ENCODE peak calls at places on chromosomes 11 and 22, in seven cellular contexts. W is neuronal stem cell, P is HEK293T, G is EL, T is NCI-H2171 treated with DMSO at 0.1 percent for 48 hours, Z is lower lobe of right lung, C is foreskin fibroblast. Y is an unnamed sample.

GRCh38 chr11:11706022-11706421 is 84.2 kb upstream of the GALNT18 start:
- DNase-seq in C (peak; percentile 1), Z (no peak), P (peak; percentile 10), G (peak; percentile 6), W (no peak), T (peak; percentile 28), Y (no peak)

GRCh38 chr11:68678031-68678441 is 6.3 kb upstream of the GAL start:
- DNase-seq in T (no peak), G (no peak), Z (no peak), P (no peak), C (no peak), W (no peak), Y (no peak)

GRCh38 chr11:125463590-125464265 is 32.3 kb downstream of the FEZ1 start:
- DNase-seq in G (no peak), W (no peak), C (no peak), Z (no peak), T (no peak), P (no peak), Y (no peak)

GRCh38 chr11:134476435-134477021 is 64.5 kb upstream of the B3GAT1 start:
- DNase-seq in Z (no peak), W (peak; percentile 62), P (peak; percentile 33), T (no peak), C (no peak), G (no peak), Y (no peak)

GRCh38 chr11:93652161-93652597 is 9.3 kb upstream of the CEP295 start:
- DNase-seq in Z (no peak), G (peak; percentile 56), W (peak; percentile 41), T (peak; percentile 22), P (peak; percentile 49), C (peak; percentile 14), Y (no peak)

GRCh38 chr22:38718414-38718813 is 12.7 kb downstream of the GTPBP1 start:
- DNase-seq in C (peak; percentile 82), G (peak; percentile 91), T (peak; percentile 31), W (no peak), P (peak; percentile 76), Z (peak; percentile 73), Y (no peak)

GRCh38 chr11:9955387-9955786 is 291.5 kb downstream of the SWAP70 start:
- DNase-seq in W (no peak), G (peak; percentile 18), T (no peak), Z (no peak), P (no peak), C (no peak), Y (no peak)

GRCh38 chr11:109062445-109062844 is 359.5 kb upstream of the C11orf87 start:
- DNase-seq in G (peak; percentile 21), T (no peak), Z (no peak), W (no peak), C (peak; percentile 67), P (no peak), Y (no peak)

GRCh38 chr11:36312593-36312990 is 16.5 kb downstream of the PRR5L start:
- DNase-seq in C (peak; percentile 64), W (no peak), Z (no peak), P (no peak), G (peak; percentile 86), T (no peak), Y (no peak)

GRCh38 chr11:70505331-70505731 is 107.0 kb downstream of the CTTN start:
- DNase-seq in C (no peak), P (no peak), Z (peak; percentile 34), G (no peak), T (no peak), W (no peak), Y (peak; percentile 13)

GRCh38 chr22:50531546-50532352 is 1.9 kb upstream of the TYMP start:
- DNase-seq in T (peak; percentile 34), C (no peak), W (no peak), Z (peak; percentile 91), P (no peak), G (peak; percentile 74), Y (peak; percentile 90)

GRCh38 chr22:33329398-33329797 is 271.2 kb upstream of the SYN3 start:
- DNase-seq in C (no peak), G (no peak), T (no peak), Z (no peak), W (no peak), P (no peak), Y (no peak)

GRCh38 chr11:119461250-119461963 is 38.4 kb upstream of the THY1 start:
- DNase-seq in P (no peak), Z (no peak), G (no peak), W (no peak), C (peak; percentile 38), T (peak; percentile 10), Y (no peak)

GRCh38 chr11:61041755-61042518 is 60.4 kb upstream of the CD5 start:
- DNase-seq in G (no peak), Z (no peak), C (no peak), T (peak; percentile 85), W (peak; percentile 35), P (no peak), Y (peak; percentile 43)

GRCh38 chr11:88484873-88485621 is 147.5 kb upstream of the CTSC start:
- DNase-seq in P (peak; percentile 63), W (no peak), T (no peak), C (no peak), G (peak; percentile 54), Z (peak; percentile 45), Y (no peak)

Y was measured in left ventricle myocardium superior.